ENCODE peak calls at places on chromosomes 3 and 15, in seven cellular contexts. F is NCI-H524; J is activated naive CD4-positive, alpha-beta T cell treated with anti-CD3 and anti-CD28 coated beads for 36 hours; V is stimulated activated naive CD8-positive, alpha-beta T cell treated with anti-CD3 and anti-CD28 coated beads, Interleukin-15, Interleukin-2, amounts not matched to agents 100 U/mL and 50 U/mL, for 24 hours; L is mucosa of descending colon; Q is stimulated activated CD4-positive, alpha-beta T cell treated with anti-CD3 and anti-CD28 coated beads, Interleukin-1b, Interleukin-23, amount 100 ng/mL, for 24 hours; T is CD8-positive, alpha-beta T cell. K is an unnamed sample.

GRCh38 chr15:67177750-67178149 is 76.7 kb downstream of the AAGAB start:
- DNase-seq in Q (no peak), T (no peak), J (no peak), F (no peak), V (no peak), L (no peak), K (peak)

GRCh38 chr3:74465652-74466415 is 148.6 kb downstream of the CNTN3 start:
- DNase-seq in Q (no peak), T (no peak), L (no peak), J (no peak), F (no peak), V (no peak), K (no peak)

GRCh38 chr15:80159811-80160569 is 7.2 kb downstream of the FAH start:
- DNase-seq in J (no peak), L (no peak), F (no peak), Q (no peak), V (peak), T (no peak), K (peak)

GRCh38 chr15:29018406-29018805 is 132.6 kb downstream of the APBA2 start:
- DNase-seq in J (no peak), F (no peak), Q (no peak), T (no peak), V (no peak), L (no peak), K (no peak)

GRCh38 chr3:9028134-9028533 is 64.9 kb upstream of the RAD18 start:
- DNase-seq in Q (no peak), T (no peak), L (peak), V (no peak), F (peak), J (no peak), K (no peak)

GRCh38 chr3:139307072-139307491 is 36.7 kb upstream of the MRPS22 start:
- DNase-seq in F (no peak), J (no peak), V (no peak), L (no peak), T (no peak), Q (no peak), K (no peak)

GRCh38 chr3:119295816-119296484 is 1.8 kb downstream of the ARHGAP31 start:
- DNase-seq in T (no peak), J (no peak), V (no peak), L (no peak), F (no peak), Q (no peak), K (no peak)

GRCh38 chr3:144114767-144115166 is 143.1 kb downstream of the DIPK2A start:
- DNase-seq in F (peak), Q (no peak), L (no peak), T (no peak), V (no peak), J (no peak), K (no peak)

GRCh38 chr3:106920609-106921008 is 456.6 kb upstream of the CCDC54 start:
- DNase-seq in J (no peak), L (no peak), Q (no peak), T (no peak), F (no peak), V (no peak), K (no peak)

GRCh38 chr3:128804817-128805166 is 74.6 kb upstream of the ACAD9 start:
- DNase-seq in Q (no peak), T (no peak), V (no peak), F (no peak), L (no peak), J (no peak), K (no peak)

GRCh38 chr3:33089515-33089914 is 7.4 kb downstream of the GLB1 start:
- DNase-seq in L (no peak), T (no peak), Q (no peak), V (no peak), J (peak), F (no peak), K (no peak)

GRCh38 chr3:26921054-26921453 is 298.5 kb downstream of the LRRC3B start:
- DNase-seq in V (no peak), F (no peak), T (no peak), L (no peak), J (no peak), Q (no peak), K (no peak)

GRCh38 chr15:67550522-67550921 is 8.0 kb downstream of the MAP2K5 start:
- DNase-seq in F (no peak), L (no peak), Q (no peak), V (no peak), J (no peak), T (no peak), K (no peak)

GRCh38 chr3:49339593-49339946 is 283 bp downstream of the USP4 start:
- DNase-seq in J (no peak), V (peak), Q (no peak), L (no peak), F (peak), T (no peak), K (peak)

GRCh38 chr3:76679510-76679909 is 360.4 kb upstream of the ROBO2 start:
- DNase-seq in Q (no peak), L (no peak), J (no peak), V (no peak), T (no peak), F (peak), K (no peak)

GRCh38 chr15:99507732-99508571 is 57.8 kb upstream of the MEF2A start:
- DNase-seq in T (no peak), V (no peak), J (no peak), L (peak), F (no peak), Q (no peak), K (no peak)

GRCh38 chr15:58755350-58755749 is 5.8 kb upstream of the ADAM10 start:
- DNase-seq in J (no peak), F (no peak), L (no peak), T (no peak), Q (no peak), V (no peak), K (no peak)

GRCh38 chr3:44894485-44894884 is 20.1 kb downstream of the TGM4 start:
- DNase-seq in T (no peak), V (no peak), L (no peak), F (peak), Q (no peak), J (no peak), K (no peak)

GRCh38 chr15:99719096-99719541 is 14.1 kb downstream of the LYSMD4 start:
- DNase-seq in Q (no peak), J (no peak), L (no peak), T (no peak), F (no peak), V (no peak), K (no peak)

GRCh38 chr3:12423918-12424634 is 60.2 kb upstream of the TSEN2 start:
- DNase-seq in J (peak), Q (no peak), L (no peak), T (no peak), V (peak), F (no peak), K (peak)

GRCh38 chr3:117407317-117407716 is 697.7 kb downstream of the TUSC7 start:
- DNase-seq in F (peak), Q (no peak), T (no peak), V (no peak), J (no peak), L (peak), K (no peak)

GRCh38 chr15:79290642-79291275 is 8.2 kb downstream of the ANKRD34C start:
- DNase-seq in J (no peak), V (no peak), T (no peak), Q (no peak), L (no peak), F (no peak), K (no peak)

GRCh38 chr15:69573815-69574472 is 121.3 kb downstream of the RPLP1 start:
- DNase-seq in V (peak), L (no peak), Q (no peak), J (peak), F (no peak), T (no peak), K (peak)

GRCh38 chr15:64006642-64007041 is 39.6 kb downstream of the DAPK2 start:
- DNase-seq in Q (no peak), J (no peak), T (no peak), F (no peak), V (no peak), L (peak), K (no peak)

GRCh38 chr3:172666873-172667694 is 43.8 kb downstream of the NCEH1 start:
- DNase-seq in T (peak), J (peak), Q (peak), V (peak), F (peak), L (peak), K (peak)

GRCh38 chr3:53250881-53251605 is 4.8 kb downstream of the TKT start:
- DNase-seq in T (no peak), V (no peak), J (no peak), F (no peak), L (no peak), Q (no peak), K (no peak)

GRCh38 chr3:132721479-132722164 is 587 bp downstream of the NPHP3 start:
- DNase-seq in V (peak), L (peak), F (peak), T (no peak), Q (no peak), J (peak), K (peak)

GRCh38 chr3:111605016-111605415 is 9.9 kb upstream of the ZBED2 start:
- DNase-seq in J (peak), T (no peak), L (no peak), Q (no peak), F (no peak), V (no peak), K (no peak)

GRCh38 chr3:136954980-136955780 is 2.6 kb upstream of the IL20RB start:
- DNase-seq in J (no peak), F (no peak), Q (no peak), V (no peak), L (no peak), T (no peak), K (no peak)

GRCh38 chr3:172084871-172085556 is 45.6 kb downstream of the FNDC3B start:
- DNase-seq in V (no peak), T (no peak), L (no peak), J (no peak), F (no peak), Q (no peak), K (no peak)

GRCh38 chr3:62662680-62663079 is 212.5 kb downstream of the CADPS start:
- DNase-seq in Q (no peak), V (no peak), T (no peak), F (peak), J (no peak), L (no peak), K (no peak)

GRCh38 chr3:165895919-165896318 is 58.7 kb upstream of the BCHE start:
- DNase-seq in Q (no peak), V (peak), J (peak), L (peak), T (no peak), F (peak), K (no peak)

GRCh38 chr3:181782306-181782924 is 70.7 kb downstream of the SOX2 start:
- DNase-seq in T (no peak), L (no peak), F (no peak), V (no peak), J (no peak), Q (no peak), K (no peak)

GRCh38 chr3:12273045-12273695 is 15.7 kb upstream of the PPARG start:
- DNase-seq in T (no peak), L (no peak), V (no peak), F (no peak), Q (no peak), J (no peak), K (no peak)

GRCh38 chr3:160648701-160649100 is 28.3 kb upstream of the ARL14 start:
- DNase-seq in J (no peak), F (no peak), V (no peak), Q (no peak), L (no peak), T (no peak), K (no peak)

GRCh38 chr3:108528459-108529231 is 18.2 kb upstream of the MYH15 start:
- DNase-seq in L (no peak), Q (no peak), J (no peak), F (no peak), T (no peak), V (no peak), K (no peak)